ENCODE peak calls at places on chromosomes 12 and 14, in nine cellular contexts. One of them, this sample, is unnamed.

GRCh38 chr12:51536159-51536558 is 54.9 kb upstream of the SCN8A start:
- DNase-seq in AG04450: no peak
- DNase-seq in HCT116: no peak
- DNase-seq in type B pancreatic cell: no peak
- DNase-seq in AG04449: no peak
- DNase-seq in astrocyte of the cerebellum: no peak
- DNase-seq in esophagus muscularis mucosa: no peak
- DNase-seq in PC-3: peak
- DNase-seq in tibial artery: no peak
- DNase-seq in this sample: no peak

GRCh38 chr12:123108682-123109066 is 42.2 kb downstream of the PITPNM2 start:
- DNase-seq in esophagus muscularis mucosa: no peak
- DNase-seq in HCT116: no peak
- DNase-seq in tibial artery: no peak
- DNase-seq in astrocyte of the cerebellum: no peak
- DNase-seq in type B pancreatic cell: no peak
- DNase-seq in AG04450: no peak
- DNase-seq in AG04449: no peak
- DNase-seq in PC-3: no peak
- DNase-seq in this sample: no peak

GRCh38 chr12:46556105-46556559 is 183.6 kb upstream of the SLC38A2 start:
- DNase-seq in astrocyte of the cerebellum: peak
- DNase-seq in AG04449: peak
- DNase-seq in tibial artery: no peak
- DNase-seq in HCT116: peak
- DNase-seq in esophagus muscularis mucosa: no peak
- DNase-seq in PC-3: peak
- DNase-seq in type B pancreatic cell: no peak
- DNase-seq in AG04450: peak
- DNase-seq in this sample: no peak

GRCh38 chr14:88993946-88994345 is 169.5 kb downstream of the TTC8 start:
- DNase-seq in PC-3: peak
- DNase-seq in esophagus muscularis mucosa: no peak
- DNase-seq in AG04449: no peak
- DNase-seq in HCT116: no peak
- DNase-seq in type B pancreatic cell: no peak
- DNase-seq in tibial artery: no peak
- DNase-seq in astrocyte of the cerebellum: peak
- DNase-seq in AG04450: no peak
- DNase-seq in this sample: no peak

GRCh38 chr12:44148936-44149335 is 313.1 kb downstream of the TMEM117 start:
- DNase-seq in tibial artery: no peak
- DNase-seq in AG04450: no peak
- DNase-seq in AG04449: no peak
- DNase-seq in PC-3: no peak
- DNase-seq in HCT116: no peak
- DNase-seq in esophagus muscularis mucosa: no peak
- DNase-seq in astrocyte of the cerebellum: no peak
- DNase-seq in type B pancreatic cell: no peak
- DNase-seq in this sample: no peak

GRCh38 chr12:132888852-132889251 is 1.4 kb upstream of the CHFR start:
- DNase-seq in type B pancreatic cell: no peak
- DNase-seq in PC-3: no peak
- DNase-seq in tibial artery: no peak
- DNase-seq in astrocyte of the cerebellum: no peak
- DNase-seq in AG04449: no peak
- DNase-seq in esophagus muscularis mucosa: no peak
- DNase-seq in HCT116: no peak
- DNase-seq in AG04450: no peak
- DNase-seq in this sample: no peak

GRCh38 chr12:3458041-3458440 is 33.0 kb upstream of the PRMT8 start:
- DNase-seq in tibial artery: no peak
- DNase-seq in AG04449: no peak
- DNase-seq in astrocyte of the cerebellum: no peak
- DNase-seq in PC-3: peak
- DNase-seq in AG04450: no peak
- DNase-seq in esophagus muscularis mucosa: no peak
- DNase-seq in type B pancreatic cell: no peak
- DNase-seq in HCT116: peak
- DNase-seq in this sample: no peak

GRCh38 chr14:34059925-34060746 is 109.3 kb upstream of the EGLN3 start:
- DNase-seq in tibial artery: peak
- DNase-seq in AG04450: no peak
- DNase-seq in esophagus muscularis mucosa: peak
- DNase-seq in astrocyte of the cerebellum: peak
- DNase-seq in HCT116: no peak
- DNase-seq in AG04449: no peak
- DNase-seq in PC-3: peak
- DNase-seq in type B pancreatic cell: peak
- DNase-seq in this sample: no peak

DNA sequence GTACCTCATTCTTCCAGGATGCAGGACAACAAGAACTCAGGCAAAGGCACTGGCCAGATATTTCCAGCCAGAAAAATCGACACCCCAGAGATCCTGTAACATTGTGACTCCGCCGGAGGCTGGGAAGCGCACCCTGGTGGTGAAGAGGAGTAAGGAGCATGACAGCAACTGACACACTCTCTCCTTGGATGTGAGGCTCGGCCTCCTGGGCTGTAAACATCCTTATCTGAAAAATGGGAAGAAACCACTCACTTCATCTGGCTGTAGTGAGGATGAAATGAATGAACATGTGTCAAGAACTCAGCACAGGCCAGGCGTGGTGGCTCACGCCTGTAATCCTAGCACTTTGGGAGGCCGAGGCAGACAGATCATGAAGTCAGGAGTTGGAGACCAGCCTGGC is 27.5 kb downstream of the TCHP start:
- DNase-seq in AG04449: no peak
- DNase-seq in tibial artery: no peak
- DNase-seq in AG04450: no peak
- DNase-seq in type B pancreatic cell: no peak
- DNase-seq in HCT116: peak
- DNase-seq in astrocyte of the cerebellum: no peak
- DNase-seq in esophagus muscularis mucosa: no peak
- DNase-seq in PC-3: peak
- DNase-seq in this sample: no peak
- TF ChIP-seq CTCF in AG04449: peak
- TF ChIP-seq CTCF in tibial artery: peak
- TF ChIP-seq CTCF in AG04450: peak
- TF ChIP-seq CTCF in type B pancreatic cell: peak
- TF ChIP-seq CTCF in HCT116: peak
- TF ChIP-seq CTCF in astrocyte of the cerebellum: peak
- TF ChIP-seq CTCF in esophagus muscularis mucosa: peak
- TF ChIP-seq CTCF in PC-3: peak
- TF ChIP-seq CTCF in this sample: peak

GRCh38 chr12:120227233-120228040 is 26.5 kb upstream of the RPLP0 start:
- DNase-seq in tibial artery: no peak
- DNase-seq in esophagus muscularis mucosa: no peak
- DNase-seq in astrocyte of the cerebellum: no peak
- DNase-seq in PC-3: no peak
- DNase-seq in AG04449: no peak
- DNase-seq in HCT116: no peak
- DNase-seq in AG04450: no peak
- DNase-seq in type B pancreatic cell: no peak
- DNase-seq in this sample: no peak

GRCh38 chr12:120228041-120228290 is 27.1 kb upstream of the RPLP0 start:
- DNase-seq in esophagus muscularis mucosa: no peak
- DNase-seq in AG04449: no peak
- DNase-seq in type B pancreatic cell: no peak
- DNase-seq in AG04450: no peak
- DNase-seq in tibial artery: no peak
- DNase-seq in PC-3: no peak
- DNase-seq in HCT116: no peak
- DNase-seq in astrocyte of the cerebellum: no peak
- DNase-seq in this sample: no peak

GRCh38 chr12:120229583-120230325 is 28.8 kb upstream of the RPLP0 start:
- DNase-seq in PC-3: peak
- DNase-seq in astrocyte of the cerebellum: no peak
- DNase-seq in AG04449: no peak
- DNase-seq in type B pancreatic cell: no peak
- DNase-seq in AG04450: no peak
- DNase-seq in HCT116: no peak
- DNase-seq in tibial artery: no peak
- DNase-seq in esophagus muscularis mucosa: no peak
- DNase-seq in this sample: peak

GRCh38 chr12:120229071-120229582 is 28.2 kb upstream of the RPLP0 start:
- DNase-seq in AG04450: no peak
- DNase-seq in type B pancreatic cell: no peak
- DNase-seq in astrocyte of the cerebellum: no peak
- DNase-seq in esophagus muscularis mucosa: no peak
- DNase-seq in PC-3: peak
- DNase-seq in AG04449: no peak
- DNase-seq in HCT116: no peak
- DNase-seq in tibial artery: no peak
- DNase-seq in this sample: no peak

GRCh38 chr12:120228291-120229070 is 27.6 kb upstream of the RPLP0 start:
- DNase-seq in type B pancreatic cell: peak
- DNase-seq in tibial artery: peak
- DNase-seq in PC-3: peak
- DNase-seq in AG04449: no peak
- DNase-seq in astrocyte of the cerebellum: peak
- DNase-seq in HCT116: no peak
- DNase-seq in AG04450: peak
- DNase-seq in esophagus muscularis mucosa: no peak
- DNase-seq in this sample: peak
- TF ChIP-seq CTCF in type B pancreatic cell: peak
- TF ChIP-seq CTCF in tibial artery: peak
- TF ChIP-seq CTCF in PC-3: peak
- TF ChIP-seq CTCF in AG04449: peak
- TF ChIP-seq CTCF in astrocyte of the cerebellum: peak
- TF ChIP-seq CTCF in HCT116: peak
- TF ChIP-seq CTCF in AG04450: peak
- TF ChIP-seq CTCF in esophagus muscularis mucosa: peak
- TF ChIP-seq CTCF in this sample: peak

GRCh38 chr14:92387610-92388009 is 64.6 kb downstream of the SLC24A4 start:
- DNase-seq in HCT116: no peak
- DNase-seq in AG04449: no peak
- DNase-seq in esophagus muscularis mucosa: no peak
- DNase-seq in tibial artery: no peak
- DNase-seq in AG04450: no peak
- DNase-seq in type B pancreatic cell: no peak
- DNase-seq in PC-3: peak
- DNase-seq in astrocyte of the cerebellum: no peak
- DNase-seq in this sample: no peak
- TF ChIP-seq CTCF in HCT116: no peak
- TF ChIP-seq CTCF in AG04449: no peak
- TF ChIP-seq CTCF in esophagus muscularis mucosa: no peak
- TF ChIP-seq CTCF in tibial artery: no peak
- TF ChIP-seq CTCF in AG04450: no peak
- TF ChIP-seq CTCF in type B pancreatic cell: no peak
- TF ChIP-seq CTCF in PC-3: no peak
- TF ChIP-seq CTCF in astrocyte of the cerebellum: no peak
- TF ChIP-seq CTCF in this sample: no peak

DNA sequence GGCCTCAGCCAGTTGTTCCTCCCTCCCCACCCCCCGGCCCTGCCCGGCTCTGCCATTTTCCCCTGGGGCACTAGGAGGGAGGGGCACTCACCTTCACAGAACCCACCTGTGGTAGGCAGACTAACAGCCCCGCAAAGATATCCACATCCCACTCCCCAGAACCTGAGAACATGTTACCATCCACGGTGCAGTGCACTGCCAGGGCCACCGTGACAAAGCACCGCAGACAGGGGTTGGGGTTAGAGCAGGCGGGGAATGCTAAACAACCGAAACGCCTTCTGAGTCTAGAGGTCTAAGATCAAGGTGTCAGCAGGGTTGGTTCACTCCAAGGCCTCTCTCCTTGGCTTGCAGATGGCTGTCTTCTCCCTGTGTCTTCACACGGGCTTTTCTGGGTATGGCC is 57.4 kb upstream of the NCOR2 start:
- DNase-seq in HCT116: no peak
- DNase-seq in PC-3: no peak
- DNase-seq in AG04450: no peak
- DNase-seq in esophagus muscularis mucosa: no peak
- DNase-seq in AG04449: no peak
- DNase-seq in type B pancreatic cell: no peak
- DNase-seq in astrocyte of the cerebellum: no peak
- DNase-seq in tibial artery: no peak
- DNase-seq in this sample: no peak
- TF ChIP-seq CTCF in HCT116: no peak
- TF ChIP-seq CTCF in PC-3: no peak
- TF ChIP-seq CTCF in AG04450: no peak
- TF ChIP-seq CTCF in esophagus muscularis mucosa: no peak
- TF ChIP-seq CTCF in AG04449: no peak
- TF ChIP-seq CTCF in type B pancreatic cell: no peak
- TF ChIP-seq CTCF in astrocyte of the cerebellum: no peak
- TF ChIP-seq CTCF in tibial artery: no peak
- TF ChIP-seq CTCF in this sample: no peak